ENCODE peak calls at places on chromosomes 13 and 19, in eight cellular contexts. Q is mammary epithelial cell; T is stimulated activated CD4-positive, alpha-beta T cell treated with anti-CD3 and anti-CD28 coated beads, TNF-alpha, amount 100 ng/mL, for 24 hours; J is anterior cingulate cortex; Z is HFF-Myc; B is cardiac fibroblast; V is GM23248; Y is activated T-helper 1 cell treated with anti-CD3 and anti-CD28 coated beads, Interleukin-12 subunit alpha, Interleukin-12 subunit beta, Interleukin-2, Interleukin-4 antibody, amounts not matched to agents 30 ng/mL and 10 ng/mL and 1 ng/mL, durations not matched to agents 14 hours and 24 hours and 36 hours. C is an unnamed sample.
A peak's percentile ranks its signal among the peaks of the same experiment; 100 is the strongest.

GRCh38 chr13:75318138-75318833 is 163.7 kb downstream of the TBC1D4 start:
- DNase-seq in Q (no peak), T (no peak), J (no peak), Z (no peak), B (no peak), V (no peak), Y (no peak), C (no peak)

GRCh38 chr13:111867657-111868056 is 199.3 kb upstream of the SOX1 start:
- DNase-seq in Q (no peak), T (no peak), J (no peak), Z (no peak), B (no peak), V (no peak), Y (no peak), C (no peak)

GRCh38 chr19:48975947-48976847 is 11.1 kb downstream of the FTL start:
- DNase-seq in Q (no peak), T (no peak), J (no peak), Z (no peak), B (no peak), V (peak; percentile 29), Y (no peak), C (no peak)

GRCh38 chr13:42152495-42152894 is 104.0 kb downstream of the DGKH start:
- DNase-seq in Q (no peak), T (no peak), J (no peak), Z (no peak), B (no peak), V (no peak), Y (no peak), C (no peak)

GRCh38 chr13:98416408-98416807 is 160.5 kb downstream of the STK24 start:
- DNase-seq in Q (no peak), T (no peak), J (no peak), Z (no peak), B (no peak), V (no peak), Y (no peak), C (no peak)

GRCh38 chr19:12865746-12866415 is 15.4 kb downstream of the DNASE2 start:
- DNase-seq in Q (no peak), T (no peak), J (no peak), Z (no peak), B (no peak), V (no peak), Y (no peak), C (no peak)

GRCh38 chr13:112443191-112444000 is 67.2 kb downstream of the SPACA7 start:
- DNase-seq in Q (no peak), T (no peak), J (no peak), Z (no peak), B (peak; percentile 2), V (peak; percentile 35), Y (no peak), C (no peak)

GRCh38 chr13:59658736-59659330 is 504.9 kb downstream of the DIAPH3 start:
- DNase-seq in Q (no peak), T (no peak), J (no peak), Z (no peak), B (no peak), V (no peak), Y (no peak), C (no peak)

GRCh38 chr19:38039966-38040365 is 133.0 kb downstream of the SIPA1L3 start:
- DNase-seq in Q (peak; percentile 21), T (no peak), J (no peak), Z (peak; percentile 59), B (peak; percentile 50), V (peak; percentile 97), Y (no peak), C (peak; percentile 94)

GRCh38 chr13:66748712-66749111 is 481.4 kb downstream of the PCDH9 start:
- DNase-seq in Q (peak; percentile 45), T (no peak), J (no peak), Z (no peak), B (no peak), V (no peak), Y (no peak), C (no peak)

GRCh38 chr13:113848431-113849260 is 15.2 kb downstream of the GAS6 start:
- DNase-seq in Q (peak; percentile 72), T (no peak), J (no peak), Z (no peak), B (no peak), V (no peak), Y (no peak), C (no peak)

GRCh38 chr19:23392706-23393105 is 2.6 kb downstream of the ZNF91 start:
- DNase-seq in Q (no peak), T (no peak), J (no peak), Z (no peak), B (no peak), V (peak; percentile 8), Y (no peak), C (no peak)

GRCh38 chr19:18468930-18469244 is 31.0 kb upstream of the ISYNA1 start:
- DNase-seq in Q (no peak), T (no peak), J (no peak), Z (no peak), B (no peak), V (no peak), Y (no peak), C (no peak)

GRCh38 chr13:27920677-27921420 is 1.0 kb downstream of the PDX1 start:
- DNase-seq in Q (peak; percentile 39), T (no peak), J (no peak), Z (no peak), B (peak; percentile 26), V (peak; percentile 46), Y (no peak), C (no peak)

GRCh38 chr19:6767357-6768235 is at the start of gene SH2D3A:
- DNase-seq in Q (peak; percentile 96), T (peak; percentile 90), J (no peak), Z (no peak), B (peak; percentile 49), V (peak; percentile 19), Y (peak; percentile 93), C (no peak)

GRCh38 chr19:3075605-3076431 is 13.5 kb upstream of the TLE5 start:
- DNase-seq in Q (peak; percentile 38), T (peak; percentile 59), J (peak; percentile 8), Z (no peak), B (no peak), V (peak; percentile 55), Y (peak; percentile 54), C (no peak)

GRCh38 chr19:30423481-30423880 is 51.3 kb downstream of the ZNF536 start:
- DNase-seq in Q (no peak), T (no peak), J (no peak), Z (no peak), B (no peak), V (no peak), Y (no peak), C (no peak)

GRCh38 chr19:37519890-37520289 is 13.2 kb downstream of the ZNF793 start:
- DNase-seq in Q (peak; percentile 76), T (no peak), J (no peak), Z (no peak), B (no peak), V (no peak), Y (no peak), C (no peak)

GRCh38 chr13:111602874-111603273 is 282.4 kb downstream of the TEX29 start:
- DNase-seq in Q (no peak), T (no peak), J (no peak), Z (no peak), B (no peak), V (no peak), Y (no peak), C (no peak)

GRCh38 chr13:108342369-108343289 is 73.1 kb downstream of the TNFSF13B start:
- DNase-seq in Q (peak; percentile 6), T (no peak), J (no peak), Z (no peak), B (peak; percentile 54), V (peak; percentile 55), Y (no peak), C (peak; percentile 46)

GRCh38 chr19:41189425-41190065 is 3.5 kb upstream of the CYP2S1 start:
- DNase-seq in Q (no peak), T (no peak), J (no peak), Z (no peak), B (no peak), V (no peak), Y (no peak), C (no peak)

GRCh38 chr13:35860661-35861060 is 270.5 kb downstream of the DCLK1 start:
- DNase-seq in Q (no peak), T (no peak), J (no peak), Z (no peak), B (no peak), V (no peak), Y (no peak), C (no peak)

C was measured in HCEC 1CT.